ENCODE peak calls at places on chromosome 19, in ten cellular contexts. One of them, this sample, is unnamed.

GRCh38 chr19:8045872-8046568 is 6.5 kb upstream of the CCL25 start:
- DNase-seq in dorsolateral prefrontal cortex: no peak
- DNase-seq in cardiac fibroblast: no peak
- DNase-seq in naive thymus-derived CD8-positive, alpha-beta T cell: no peak
- DNase-seq in body of pancreas: no peak
- DNase-seq in pancreas: no peak
- DNase-seq in RCC 7860: no peak
- DNase-seq in right cardiac atrium: no peak
- DNase-seq in psoas muscle: no peak
- DNase-seq in T-helper 1 cell: no peak
- DNase-seq in this sample: no peak

GRCh38 chr19:38033658-38034150 is 126.7 kb downstream of the SIPA1L3 start:
- DNase-seq in psoas muscle: no peak
- DNase-seq in naive thymus-derived CD8-positive, alpha-beta T cell: no peak
- DNase-seq in cardiac fibroblast: no peak
- DNase-seq in dorsolateral prefrontal cortex: no peak
- DNase-seq in pancreas: no peak
- DNase-seq in body of pancreas: no peak
- DNase-seq in right cardiac atrium: no peak
- DNase-seq in T-helper 1 cell: no peak
- DNase-seq in RCC 7860: no peak
- DNase-seq in this sample: no peak

GRCh38 chr19:10339380-10339960 is at the start of gene ICAM3:
- DNase-seq in cardiac fibroblast: no peak
- DNase-seq in body of pancreas: no peak
- DNase-seq in pancreas: no peak
- DNase-seq in naive thymus-derived CD8-positive, alpha-beta T cell: peak; percentile 16
- DNase-seq in dorsolateral prefrontal cortex: no peak
- DNase-seq in T-helper 1 cell: peak; percentile 76
- DNase-seq in right cardiac atrium: no peak
- DNase-seq in RCC 7860: no peak
- DNase-seq in psoas muscle: no peak
- DNase-seq in this sample: peak; percentile 49

GRCh38 chr19:31664096-31664495 is 314.9 kb upstream of the TSHZ3 start:
- DNase-seq in cardiac fibroblast: no peak
- DNase-seq in dorsolateral prefrontal cortex: no peak
- DNase-seq in pancreas: no peak
- DNase-seq in right cardiac atrium: no peak
- DNase-seq in naive thymus-derived CD8-positive, alpha-beta T cell: no peak
- DNase-seq in psoas muscle: no peak
- DNase-seq in T-helper 1 cell: no peak
- DNase-seq in body of pancreas: no peak
- DNase-seq in RCC 7860: no peak
- DNase-seq in this sample: no peak

GRCh38 chr19:29855771-29856510 is 44.1 kb downstream of the CCNE1 start:
- DNase-seq in T-helper 1 cell: no peak
- DNase-seq in RCC 7860: no peak
- DNase-seq in cardiac fibroblast: no peak
- DNase-seq in psoas muscle: no peak
- DNase-seq in naive thymus-derived CD8-positive, alpha-beta T cell: no peak
- DNase-seq in dorsolateral prefrontal cortex: no peak
- DNase-seq in pancreas: no peak
- DNase-seq in body of pancreas: no peak
- DNase-seq in right cardiac atrium: no peak
- DNase-seq in this sample: no peak

GRCh38 chr19:36719687-36720556 is 32.5 kb downstream of the ZNF567 start:
- DNase-seq in right cardiac atrium: no peak
- DNase-seq in psoas muscle: no peak
- DNase-seq in RCC 7860: no peak
- DNase-seq in dorsolateral prefrontal cortex: no peak
- DNase-seq in pancreas: no peak
- DNase-seq in naive thymus-derived CD8-positive, alpha-beta T cell: no peak
- DNase-seq in cardiac fibroblast: peak; percentile 2
- DNase-seq in body of pancreas: no peak
- DNase-seq in T-helper 1 cell: peak; percentile 0
- DNase-seq in this sample: no peak

GRCh38 chr19:21483589-21484170 is 21.7 kb upstream of the ZNF429 start:
- DNase-seq in psoas muscle: peak; percentile 43
- DNase-seq in body of pancreas: peak; percentile 73
- DNase-seq in naive thymus-derived CD8-positive, alpha-beta T cell: peak; percentile 41
- DNase-seq in dorsolateral prefrontal cortex: no peak
- DNase-seq in T-helper 1 cell: peak; percentile 23
- DNase-seq in RCC 7860: no peak
- DNase-seq in pancreas: peak; percentile 59
- DNase-seq in right cardiac atrium: peak; percentile 60
- DNase-seq in cardiac fibroblast: peak; percentile 22
- DNase-seq in this sample: peak; percentile 34

GRCh38 chr19:28184997-28185396 is 1028.0 kb downstream of the UQCRFS1 start:
- DNase-seq in RCC 7860: peak; percentile 20
- DNase-seq in right cardiac atrium: no peak
- DNase-seq in psoas muscle: no peak
- DNase-seq in pancreas: no peak
- DNase-seq in body of pancreas: no peak
- DNase-seq in T-helper 1 cell: no peak
- DNase-seq in cardiac fibroblast: peak; percentile 3
- DNase-seq in dorsolateral prefrontal cortex: no peak
- DNase-seq in naive thymus-derived CD8-positive, alpha-beta T cell: no peak
- DNase-seq in this sample: no peak

GRCh38 chr19:1811942-1812425 is at the start of gene ATP8B3:
- DNase-seq in dorsolateral prefrontal cortex: no peak
- DNase-seq in body of pancreas: no peak
- DNase-seq in cardiac fibroblast: no peak
- DNase-seq in RCC 7860: no peak
- DNase-seq in pancreas: no peak
- DNase-seq in right cardiac atrium: no peak
- DNase-seq in naive thymus-derived CD8-positive, alpha-beta T cell: peak; percentile 65
- DNase-seq in psoas muscle: no peak
- DNase-seq in T-helper 1 cell: no peak
- DNase-seq in this sample: no peak

GRCh38 chr19:18021121-18021755 is 13.3 kb downstream of the ARRDC2 start:
- DNase-seq in dorsolateral prefrontal cortex: peak; percentile 74
- DNase-seq in T-helper 1 cell: peak; percentile 64
- DNase-seq in right cardiac atrium: peak; percentile 93
- DNase-seq in body of pancreas: peak; percentile 72
- DNase-seq in pancreas: peak; percentile 74
- DNase-seq in psoas muscle: peak; percentile 93
- DNase-seq in cardiac fibroblast: peak; percentile 91
- DNase-seq in RCC 7860: peak; percentile 81
- DNase-seq in naive thymus-derived CD8-positive, alpha-beta T cell: peak; percentile 79
- DNase-seq in this sample: peak; percentile 62

GRCh38 chr19:35519291-35519690 is 5.8 kb upstream of the DMKN start:
- DNase-seq in pancreas: no peak
- DNase-seq in body of pancreas: no peak
- DNase-seq in right cardiac atrium: no peak
- DNase-seq in psoas muscle: no peak
- DNase-seq in naive thymus-derived CD8-positive, alpha-beta T cell: no peak
- DNase-seq in T-helper 1 cell: no peak
- DNase-seq in RCC 7860: no peak
- DNase-seq in dorsolateral prefrontal cortex: no peak
- DNase-seq in cardiac fibroblast: peak; percentile 47
- DNase-seq in this sample: no peak

GRCh38 chr19:14695471-14695870 is 5.6 kb downstream of the ZNF333 start:
- DNase-seq in naive thymus-derived CD8-positive, alpha-beta T cell: no peak
- DNase-seq in RCC 7860: no peak
- DNase-seq in pancreas: no peak
- DNase-seq in right cardiac atrium: no peak
- DNase-seq in psoas muscle: no peak
- DNase-seq in body of pancreas: no peak
- DNase-seq in T-helper 1 cell: no peak
- DNase-seq in dorsolateral prefrontal cortex: no peak
- DNase-seq in cardiac fibroblast: no peak
- DNase-seq in this sample: no peak

GRCh38 chr19:15379996-15380647 is 535 bp upstream of the AKAP8 start:
- DNase-seq in body of pancreas: no peak
- DNase-seq in psoas muscle: no peak
- DNase-seq in naive thymus-derived CD8-positive, alpha-beta T cell: no peak
- DNase-seq in right cardiac atrium: peak; percentile 75
- DNase-seq in cardiac fibroblast: peak; percentile 50
- DNase-seq in dorsolateral prefrontal cortex: no peak
- DNase-seq in RCC 7860: peak; percentile 36
- DNase-seq in T-helper 1 cell: peak; percentile 38
- DNase-seq in pancreas: peak; percentile 63
- DNase-seq in this sample: no peak

GRCh38 chr19:11299946-11300810 is 4.2 kb downstream of the TSPAN16 start:
- DNase-seq in T-helper 1 cell: no peak
- DNase-seq in body of pancreas: no peak
- DNase-seq in psoas muscle: no peak
- DNase-seq in dorsolateral prefrontal cortex: no peak
- DNase-seq in naive thymus-derived CD8-positive, alpha-beta T cell: no peak
- DNase-seq in pancreas: no peak
- DNase-seq in right cardiac atrium: no peak
- DNase-seq in RCC 7860: no peak
- DNase-seq in cardiac fibroblast: no peak
- DNase-seq in this sample: no peak

GRCh38 chr19:996051-996838 is 4.0 kb upstream of the GRIN3B start:
- DNase-seq in cardiac fibroblast: peak; percentile 61
- DNase-seq in RCC 7860: peak; percentile 47
- DNase-seq in dorsolateral prefrontal cortex: no peak
- DNase-seq in psoas muscle: no peak
- DNase-seq in body of pancreas: peak; percentile 52
- DNase-seq in naive thymus-derived CD8-positive, alpha-beta T cell: peak; percentile 90
- DNase-seq in right cardiac atrium: no peak
- DNase-seq in T-helper 1 cell: peak; percentile 52
- DNase-seq in pancreas: no peak
- DNase-seq in this sample: peak; percentile 62

GRCh38 chr19:29761575-29762225 is 46.6 kb upstream of the C19orf12 start:
- DNase-seq in cardiac fibroblast: no peak
- DNase-seq in pancreas: no peak
- DNase-seq in RCC 7860: no peak
- DNase-seq in right cardiac atrium: no peak
- DNase-seq in naive thymus-derived CD8-positive, alpha-beta T cell: no peak
- DNase-seq in body of pancreas: no peak
- DNase-seq in psoas muscle: no peak
- DNase-seq in T-helper 1 cell: no peak
- DNase-seq in dorsolateral prefrontal cortex: no peak
- DNase-seq in this sample: no peak

GRCh38 chr19:15249912-15250634 is 17.8 kb upstream of the EPHX3 start:
- DNase-seq in T-helper 1 cell: no peak
- DNase-seq in RCC 7860: no peak
- DNase-seq in cardiac fibroblast: peak; percentile 96
- DNase-seq in body of pancreas: peak; percentile 41
- DNase-seq in psoas muscle: peak; percentile 70
- DNase-seq in right cardiac atrium: peak; percentile 82
- DNase-seq in pancreas: peak; percentile 44
- DNase-seq in dorsolateral prefrontal cortex: no peak
- DNase-seq in naive thymus-derived CD8-positive, alpha-beta T cell: no peak
- DNase-seq in this sample: no peak

GRCh38 chr19:14550201-14550754 is 20.9 kb downstream of the TECR start:
- DNase-seq in body of pancreas: peak; percentile 29
- DNase-seq in T-helper 1 cell: no peak
- DNase-seq in dorsolateral prefrontal cortex: peak; percentile 50
- DNase-seq in cardiac fibroblast: no peak
- DNase-seq in RCC 7860: peak; percentile 46
- DNase-seq in naive thymus-derived CD8-positive, alpha-beta T cell: no peak
- DNase-seq in psoas muscle: no peak
- DNase-seq in pancreas: peak; percentile 40
- DNase-seq in right cardiac atrium: no peak
- DNase-seq in this sample: no peak

GRCh38 chr19:58535857-58536256 is 8.0 kb upstream of the TRIM28 start:
- DNase-seq in body of pancreas: no peak
- DNase-seq in dorsolateral prefrontal cortex: no peak
- DNase-seq in T-helper 1 cell: no peak
- DNase-seq in RCC 7860: no peak
- DNase-seq in cardiac fibroblast: no peak
- DNase-seq in psoas muscle: no peak
- DNase-seq in naive thymus-derived CD8-positive, alpha-beta T cell: no peak
- DNase-seq in right cardiac atrium: no peak
- DNase-seq in pancreas: no peak
- DNase-seq in this sample: no peak

GRCh38 chr19:29942404-29943261 is 594 bp downstream of the URI1 start:
- DNase-seq in T-helper 1 cell: peak; percentile 78
- DNase-seq in RCC 7860: no peak
- DNase-seq in naive thymus-derived CD8-positive, alpha-beta T cell: peak; percentile 59
- DNase-seq in right cardiac atrium: peak; percentile 66
- DNase-seq in cardiac fibroblast: peak; percentile 42
- DNase-seq in pancreas: peak; percentile 58
- DNase-seq in dorsolateral prefrontal cortex: peak; percentile 43
- DNase-seq in psoas muscle: peak; percentile 63
- DNase-seq in body of pancreas: peak; percentile 57
- DNase-seq in this sample: peak; percentile 60

GRCh38 chr19:15902254-15902653 is 4.4 kb upstream of the CYP4F2 start:
- DNase-seq in right cardiac atrium: no peak
- DNase-seq in pancreas: no peak
- DNase-seq in naive thymus-derived CD8-positive, alpha-beta T cell: no peak
- DNase-seq in RCC 7860: no peak
- DNase-seq in T-helper 1 cell: no peak
- DNase-seq in dorsolateral prefrontal cortex: no peak
- DNase-seq in body of pancreas: no peak
- DNase-seq in cardiac fibroblast: no peak
- DNase-seq in psoas muscle: no peak
- DNase-seq in this sample: no peak

GRCh38 chr19:15790096-15790495 is 2.6 kb downstream of the OR10H5 start:
- DNase-seq in dorsolateral prefrontal cortex: no peak
- DNase-seq in cardiac fibroblast: no peak
- DNase-seq in psoas muscle: no peak
- DNase-seq in body of pancreas: no peak
- DNase-seq in RCC 7860: peak; percentile 60
- DNase-seq in right cardiac atrium: no peak
- DNase-seq in pancreas: no peak
- DNase-seq in T-helper 1 cell: no peak
- DNase-seq in naive thymus-derived CD8-positive, alpha-beta T cell: no peak
- DNase-seq in this sample: no peak